ENCODE peak calls at places on chromosomes 3 and 15, in seven cellular contexts. C is body of pancreas, Y is SJCRH30, I is cardiac muscle cell, K is PC-9, D is mucosa of descending colon, F is A549. L is an unnamed sample. For H3K4me1, the result is how much of the 10 kb centered on the place peaks cover.

GRCh38 chr3:196991581-196992460 is 23.2 kb upstream of the PIGZ start:
- DNase-seq in C (no peak), Y (no peak), I (no peak), K (no peak), D (peak), F (no peak), L (peak)

GRCh38 chr3:40387895-40388254 is 891 bp downstream of the ENTPD3 start:
- DNase-seq in C (no peak), Y (no peak), I (no peak), K (no peak), D (no peak), F (no peak), L (no peak)

GRCh38 chr3:176974303-176974702 is 223.0 kb downstream of the TBL1XR1 start:
- DNase-seq in C (no peak), Y (no peak), I (no peak), K (no peak), D (no peak), F (no peak), L (no peak)

GRCh38 chr3:40192628-40193027 is 116.9 kb upstream of the EIF1B start:
- DNase-seq in C (no peak), Y (no peak), I (no peak), K (peak), D (no peak), F (peak), L (no peak)

GRCh38 chr3:112333386-112334334 is 704 bp downstream of the CD200 start:
- DNase-seq in C (no peak), Y (no peak), I (peak), K (no peak), D (peak), F (no peak), L (no peak)

GRCh38 chr3:34955684-34956083 is 683.6 kb upstream of the ARPP21 start:
- DNase-seq in C (no peak), Y (no peak), I (no peak), K (no peak), D (no peak), F (no peak), L (no peak)

GRCh38 chr15:45456212-45457106 is 66.1 kb downstream of the SLC30A4 start:
- DNase-seq in C (peak), Y (peak), I (peak), K (peak), D (peak), F (peak), L (peak)

GRCh38 chr3:146241523-146242240 is 9.2 kb downstream of the PLSCR4 start:
- DNase-seq in C (no peak), Y (no peak), I (peak), K (no peak), D (no peak), F (no peak), L (no peak)

GRCh38 chr3:46593979-46594378 is 18.3 kb upstream of the FAM240A start:
- DNase-seq in C (no peak), Y (no peak), I (no peak), K (no peak), D (no peak), F (no peak), L (no peak)

GRCh38 chr15:72319360-72319984 is 485 bp downstream of the CELF6 start:
- DNase-seq in C (peak), Y (peak), I (peak), K (peak), D (peak), F (peak), L (peak)

GRCh38 chr15:100880139-100880896 is 687 bp downstream of the ALDH1A3 start:
- DNase-seq in C (no peak), Y (peak), I (peak), K (no peak), D (no peak), F (no peak), L (no peak)

GRCh38 chr15:77543159-77543882 is 89.4 kb downstream of the LINGO1 start:
- DNase-seq in C (peak), Y (peak), I (peak), K (peak), D (peak), F (peak), L (peak)

GRCh38 chr15:55234104-55234799 is 37.5 kb upstream of the RSL24D1 start:
- DNase-seq in C (no peak), Y (no peak), I (no peak), K (no peak), D (no peak), F (no peak), L (no peak)

GRCh38 chr3:38314112-38314766 is 32.1 kb downstream of the SLC22A14 start:
- DNase-seq in C (no peak), Y (no peak), I (no peak), K (no peak), D (no peak), F (no peak), L (no peak)

GRCh38 chr3:87225659-87226058 is 1.4 kb upstream of the CHMP2B start:
- DNase-seq in C (peak), Y (no peak), I (no peak), K (no peak), D (no peak), F (no peak), L (no peak)

GRCh38 chr3:175585898-175586297 is 726.8 kb downstream of the NAALADL2 start:
- DNase-seq in C (no peak), Y (no peak), I (peak), K (peak), D (no peak), F (no peak), L (no peak)

GRCh38 chr3:110066201-110066600 is 728.9 kb upstream of the DPPA4 start:
- DNase-seq in C (no peak), Y (no peak), I (no peak), K (no peak), D (no peak), F (no peak), L (no peak)

GRCh38 chr3:33093847-33094246 is 3.1 kb downstream of the GLB1 start:
- DNase-seq in C (no peak), Y (no peak), I (no peak), K (no peak), D (no peak), F (no peak), L (no peak)

GRCh38 chr3:177440456-177441105 is 243.3 kb upstream of the TBL1XR1 start:
- DNase-seq in C (no peak), Y (no peak), I (no peak), K (no peak), D (no peak), F (no peak), L (no peak)

GRCh38 chr3:78889345-78889744 is 878.5 kb downstream of the ROBO1 start:
- DNase-seq in C (no peak), Y (no peak), I (no peak), K (no peak), D (no peak), F (no peak), L (no peak)

GRCh38 chr15:75840659-75841058 is 2.6 kb upstream of the UBE2Q2 start:
- DNase-seq in C (no peak), Y (no peak), I (peak), K (no peak), D (no peak), F (peak), L (no peak)

GRCh38 chr3:61783993-61784718 is 222.8 kb downstream of the PTPRG start:
- DNase-seq in C (no peak), Y (no peak), I (peak), K (no peak), D (no peak), F (no peak), L (no peak)

GRCh38 chr15:40766194-40766830 is 2.4 kb downstream of the GCHFR start:
- DNase-seq in C (no peak), Y (no peak), I (no peak), K (no peak), D (no peak), F (no peak), L (no peak)
- H3K4me1 ChIP-seq in C (under half), Y (under half), I (under half), K (half or more), D (half or more), F (under half), L (half or more)

GRCh38 chr3:30645077-30645476 is 38.7 kb downstream of the TGFBR2 start:
- DNase-seq in C (no peak), Y (no peak), I (no peak), K (no peak), D (no peak), F (no peak), L (no peak)

GRCh38 chr3:30644615-30645014 is 38.2 kb downstream of the TGFBR2 start:
- DNase-seq in C (peak), Y (no peak), I (peak), K (no peak), D (no peak), F (no peak), L (peak)

GRCh38 chr3:30642715-30643361 is 36.4 kb downstream of the TGFBR2 start:
- DNase-seq in C (no peak), Y (no peak), I (no peak), K (no peak), D (no peak), F (no peak), L (no peak)

GRCh38 chr3:30641612-30642251 is 35.3 kb downstream of the TGFBR2 start:
- DNase-seq in C (no peak), Y (no peak), I (no peak), K (no peak), D (no peak), F (no peak), L (no peak)

DNA sequence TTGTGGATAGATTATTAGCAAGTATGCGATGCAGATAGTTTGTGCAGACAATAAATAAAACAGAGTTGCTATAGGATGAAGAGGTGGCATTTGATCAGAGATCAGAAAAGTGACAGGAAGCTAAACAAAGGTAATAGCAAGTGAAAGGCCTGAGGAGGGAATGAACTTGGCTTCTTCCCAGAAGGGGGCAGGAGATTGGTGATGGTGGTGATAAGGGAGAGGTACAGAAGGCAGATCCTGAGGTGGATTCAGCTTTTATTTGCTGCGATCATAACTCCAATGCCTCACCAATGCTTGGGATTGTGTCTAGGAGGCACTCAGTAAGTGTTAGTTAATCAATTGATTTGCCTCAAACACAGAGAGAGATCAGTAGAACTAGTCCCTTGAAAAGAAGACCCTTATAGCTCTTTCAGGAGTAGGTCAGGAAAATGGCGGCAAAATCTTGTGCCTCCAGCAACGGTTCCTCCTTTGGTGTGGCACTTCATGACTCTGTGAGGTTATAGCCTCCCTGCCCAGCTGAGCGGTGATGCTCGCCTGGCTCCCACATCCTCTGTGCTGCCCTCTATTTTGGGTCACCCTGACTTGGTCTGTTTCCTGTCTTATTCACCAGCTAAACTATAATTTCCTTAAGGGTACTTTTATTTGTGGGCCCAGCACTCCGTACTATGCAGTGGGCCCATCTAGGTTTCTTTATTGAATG is 37.5 kb downstream of the TGFBR2 start:
- DNase-seq in C (no peak), Y (no peak), I (no peak), K (no peak), D (peak), F (no peak), L (peak)
- H3K4me1 ChIP-seq in C (under half), Y (under half), I (under half), K (under half), D (under half), F (under half), L (half or more)

GRCh38 chr15:78740904-78741274 is 70.4 kb downstream of the ADAMTS7 start:
- DNase-seq in C (no peak), Y (no peak), I (no peak), K (no peak), D (no peak), F (no peak), L (no peak)
- H3K4me1 ChIP-seq in C (under half), Y (under half), I (under half), K (under half), D (under half), F (under half), L (under half)

GRCh38 chr3:14126017-14126902 is 1.4 kb downstream of the TMEM43 start:
- DNase-seq in C (no peak), Y (no peak), I (no peak), K (no peak), D (no peak), F (no peak), L (no peak)

GRCh38 chr3:14123308-14124222 is 1.1 kb downstream of the CHCHD4 start:
- DNase-seq in C (no peak), Y (no peak), I (no peak), K (no peak), D (no peak), F (no peak), L (no peak)

GRCh38 chr3:14124223-14124614 is 451 bp downstream of the CHCHD4 start:
- DNase-seq in C (peak), Y (peak), I (peak), K (no peak), D (peak), F (peak), L (no peak)

GRCh38 chr3:14125193-14126016 is 553 bp downstream of the TMEM43 start:
- DNase-seq in C (peak), Y (peak), I (peak), K (peak), D (peak), F (peak), L (no peak)

DNA sequence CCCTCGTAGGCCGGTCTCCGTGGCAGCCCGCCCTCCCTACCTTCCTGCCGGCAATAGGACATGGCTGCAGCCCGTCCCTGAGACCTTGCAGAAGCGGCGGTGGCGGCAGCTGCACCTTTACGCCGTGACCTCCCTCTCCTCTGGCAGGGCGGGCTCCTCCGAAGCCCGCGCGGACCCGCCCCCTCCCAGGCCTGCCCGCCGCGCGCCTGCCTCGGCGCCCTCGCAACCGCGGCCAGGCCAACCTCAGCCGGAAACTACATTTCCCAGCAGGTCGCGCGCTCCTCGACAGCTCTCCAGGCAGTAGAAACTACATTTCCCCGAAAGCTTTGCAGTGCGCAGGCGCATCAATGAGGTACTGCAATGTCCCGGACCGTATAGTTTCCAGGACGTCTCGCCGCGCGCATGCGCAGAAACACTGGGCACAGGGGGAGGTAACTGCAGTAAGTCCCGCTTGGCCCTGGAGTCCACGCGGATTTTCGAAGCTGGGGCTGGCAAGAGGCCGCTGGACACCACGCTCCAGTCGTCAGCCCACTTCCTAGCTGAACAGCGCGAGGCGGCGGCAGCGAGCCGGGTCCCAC is at the start of the genes CHCHD4 and TMEM43:
- DNase-seq in C (peak), Y (peak), I (peak), K (peak), D (peak), F (peak), L (peak)
- H3K4me1 ChIP-seq in C (under half), Y (under half), I (under half), K (under half), D (under half), F (under half), L (under half)

GRCh38 chr3:106249159-106249558 is 380.3 kb upstream of the CBLB start:
- DNase-seq in C (no peak), Y (no peak), I (no peak), K (no peak), D (no peak), F (no peak), L (no peak)
- H3K4me1 ChIP-seq in C (under half), Y (under half), I (under half), K (under half), D (under half), F (under half), L (under half)

GRCh38 chr3:167810236-167810635 is 74.7 kb downstream of the SERPINI1 start:
- DNase-seq in C (no peak), Y (no peak), I (no peak), K (no peak), D (no peak), F (no peak), L (no peak)
- H3K4me1 ChIP-seq in C (under half), Y (under half), I (under half), K (under half), D (under half), F (half or more), L (under half)

L was measured in upper lobe of left lung.